ENCODE peak calls at places on chromosomes 4 and X, in seven cellular contexts. D is Calu3; I is activated CD8-positive, alpha-beta memory T cell treated with anti-CD3 and anti-CD28 coated beads, Interleukin-2, amount 10 ng/mL, durations not matched to agents 7 days and 5 days; T is AG04450; S is epithelial cell of esophagus; R is LoVo; A is WERI-Rb-1. V is an unnamed sample.

GRCh38 chrX:69021095-69021494 is 144.2 kb downstream of the PJA1 start:
- DNase-seq in I (no peak), R (no peak), S (no peak), D (no peak), A (no peak), T (no peak), V (no peak)

GRCh38 chr4:91984466-91984865 is 319.3 kb upstream of the GRID2 start:
- DNase-seq in R (no peak), D (no peak), A (no peak), T (no peak), I (no peak), S (no peak), V (no peak)

GRCh38 chrX:125810856-125811255 is 355.2 kb downstream of the DCAF12L2 start:
- DNase-seq in S (no peak), T (no peak), I (no peak), R (no peak), D (no peak), A (no peak), V (no peak)

GRCh38 chr4:85402371-85402770 is 72.6 kb upstream of the ARHGAP24 start:
- DNase-seq in S (peak; percentile 70), R (no peak), A (no peak), I (no peak), T (no peak), D (no peak), V (no peak)

GRCh38 chrX:34866636-34867035 is 76.0 kb upstream of the FAM47B start:
- DNase-seq in T (no peak), R (no peak), D (no peak), I (no peak), S (no peak), A (no peak), V (no peak)

GRCh38 chr4:48180234-48180633 is 46.2 kb upstream of the TXK start:
- DNase-seq in D (no peak), R (no peak), S (no peak), T (no peak), I (no peak), A (no peak), V (no peak)

GRCh38 chrX:10008483-10009056 is 41.4 kb downstream of the CLDN34 start:
- DNase-seq in R (no peak), A (no peak), D (no peak), S (no peak), I (no peak), T (no peak), V (no peak)

GRCh38 chrX:57933321-57933720 is 23.1 kb upstream of the ZXDA start:
- DNase-seq in A (no peak), I (no peak), R (no peak), S (no peak), T (no peak), D (no peak), V (no peak)

GRCh38 chrX:109632906-109633504 is 8.0 kb upstream of the KCNE5 start:
- DNase-seq in D (peak; percentile 42), A (peak; percentile 16), S (peak; percentile 22), R (no peak), T (no peak), I (no peak), V (no peak)

GRCh38 chr4:126916626-126917140 is 716.1 kb upstream of the INTU start:
- DNase-seq in A (no peak), D (no peak), T (peak; percentile 73), R (no peak), I (no peak), S (peak; percentile 26), V (no peak)

GRCh38 chrX:623599-624323 is 6.8 kb upstream of the SHOX start:
- DNase-seq in I (no peak), T (no peak), D (no peak), R (no peak), A (no peak), S (peak; percentile 7), V (no peak)

GRCh38 chr4:114597410-114598115 is 1.0 kb upstream of the UGT8 start:
- DNase-seq in D (no peak), S (no peak), R (no peak), A (no peak), T (no peak), I (no peak), V (no peak)

GRCh38 chrX:20680998-20681397 is 414.3 kb upstream of the RPS6KA3 start:
- DNase-seq in D (peak; percentile 9), A (no peak), S (no peak), T (no peak), I (no peak), R (no peak), V (no peak)

GRCh38 chrX:42093756-42094155 is 170.4 kb upstream of the CASK start:
- DNase-seq in I (peak; percentile 38), T (no peak), S (no peak), D (peak; percentile 30), R (no peak), A (no peak), V (no peak)

GRCh38 chr4:146288188-146288587 is 73.8 kb downstream of the REELD1 start:
- DNase-seq in A (no peak), R (no peak), D (no peak), T (no peak), S (no peak), I (no peak), V (no peak)

GRCh38 chr4:52038109-52038912 is at the start of gene SGCB:
- DNase-seq in S (peak; percentile 65), A (peak; percentile 73), R (peak; percentile 67), I (peak; percentile 77), T (no peak), D (peak; percentile 57), V (peak; percentile 56)

GRCh38 chrX:9913041-9913440 is 54.1 kb upstream of the CLDN34 start:
- DNase-seq in S (peak; percentile 87), I (no peak), R (no peak), D (peak; percentile 13), T (no peak), A (no peak), V (no peak)

V was measured in effector memory CD4-positive, alpha-beta T cell.